ENCODE peak calls at places on chromosomes 13 and 19, in six cellular contexts. L is HFFc6, M is AG10803, B is upper lobe of left lung, I is WTC11, O is cardiac fibroblast. A is an unnamed sample.

GRCh38 chr13:81551036-81551435 is 1210.1 kb upstream of the SPRY2 start:
- DNase-seq in O (no peak), L (no peak), I (no peak), M (no peak), B (no peak), A (no peak)

GRCh38 chr13:48942131-48942530 is 33.6 kb upstream of the FNDC3A start:
- DNase-seq in B (no peak), L (peak), O (peak), I (no peak), M (peak), A (no peak)

GRCh38 chr13:98804336-98804855 is 51.9 kb upstream of the SLC15A1 start:
- DNase-seq in B (peak), I (no peak), L (no peak), O (no peak), M (no peak), A (no peak)

GRCh38 chr13:23735329-23735728 is 153.9 kb downstream of the MIPEP start:
- DNase-seq in O (no peak), L (no peak), B (no peak), M (no peak), I (no peak), A (no peak)

GRCh38 chr19:39240421-39240820 is 4.4 kb downstream of the IFNL3 start:
- DNase-seq in O (no peak), B (no peak), I (no peak), M (no peak), L (no peak), A (no peak)

GRCh38 chr13:80591978-80592377 is 251.1 kb upstream of the SPRY2 start:
- DNase-seq in O (no peak), B (no peak), I (no peak), L (no peak), M (no peak), A (no peak)

GRCh38 chr13:24353736-24354135 is 44.4 kb downstream of the C1QTNF9 start:
- DNase-seq in O (no peak), B (no peak), M (no peak), I (no peak), L (no peak), A (no peak)

GRCh38 chr13:51995677-51996551 is 15.3 kb downstream of the ATP7B start:
- DNase-seq in I (no peak), B (no peak), L (no peak), M (peak), O (peak), A (no peak)

GRCh38 chr13:98576215-98576945 is 527 bp downstream of the STK24 start:
- DNase-seq in M (peak), O (peak), L (no peak), B (peak), I (peak), A (no peak)

GRCh38 chr13:111855016-111855590 is 211.8 kb upstream of the SOX1 start:
- DNase-seq in M (no peak), I (no peak), B (no peak), O (no peak), L (no peak), A (no peak)

GRCh38 chr13:33743438-33744368 is 74.2 kb upstream of the RFC3 start:
- DNase-seq in O (no peak), L (no peak), I (no peak), M (no peak), B (no peak), A (no peak)

GRCh38 chr13:33119022-33119735 is 103.0 kb downstream of the KL start:
- DNase-seq in M (peak), I (no peak), L (peak), B (no peak), O (no peak), A (no peak)

GRCh38 chr13:36332986-36333385 is 13.2 kb downstream of the SPART start:
- DNase-seq in B (no peak), L (no peak), I (no peak), O (no peak), M (peak), A (no peak)

GRCh38 chr13:74092711-74093110 is 41.5 kb downstream of the KLF12 start:
- DNase-seq in M (no peak), B (no peak), I (no peak), L (no peak), O (no peak), A (no peak)

GRCh38 chr19:51357952-51358351 is 8.2 kb downstream of the ETFB start:
- DNase-seq in I (no peak), L (no peak), O (no peak), B (no peak), M (no peak), A (no peak)

GRCh38 chr19:27742041-27742440 is 1470.9 kb downstream of the UQCRFS1 start:
- DNase-seq in M (no peak), O (no peak), I (no peak), B (no peak), L (no peak), A (no peak)

GRCh38 chr19:48648134-48648533 is 2.1 kb upstream of the CA11 start:
- DNase-seq in M (no peak), L (no peak), I (no peak), O (no peak), B (no peak), A (no peak)

GRCh38 chr13:39888865-39889810 is 233.7 kb downstream of the COG6 start:
- DNase-seq in M (peak), B (no peak), L (no peak), I (no peak), O (peak), A (no peak)

GRCh38 chr19:28012361-28012760 is 1200.6 kb downstream of the UQCRFS1 start:
- DNase-seq in M (no peak), L (no peak), I (peak), O (no peak), B (no peak), A (no peak)

GRCh38 chr13:52141299-52141698 is 12.4 kb upstream of the NEK5 start:
- DNase-seq in L (no peak), O (peak), I (no peak), M (no peak), B (no peak), A (no peak)

GRCh38 chr13:114096811-114097503 is 35.5 kb downstream of the RASA3 start:
- DNase-seq in B (no peak), I (peak), L (no peak), O (no peak), M (no peak), A (no peak)

GRCh38 chr19:45211751-45212381 is 33.3 kb downstream of the BLOC1S3 start:
- DNase-seq in O (peak), I (no peak), M (no peak), B (peak), L (no peak), A (no peak)

GRCh38 chr19:8526345-8527062 is 12.5 kb upstream of the ZNF414 start:
- DNase-seq in L (peak), I (peak), M (peak), O (peak), B (peak), A (peak)

GRCh38 chr19:8530061-8530679 is 16.2 kb upstream of the ZNF414 start:
- DNase-seq in B (no peak), M (no peak), I (no peak), L (no peak), O (no peak), A (no peak)

GRCh38 chr19:8528500-8528899 is 14.5 kb upstream of the ZNF414 start:
- DNase-seq in O (no peak), M (no peak), L (no peak), I (no peak), B (no peak), A (no peak)

GRCh38 chr19:8529369-8530006 is 15.5 kb upstream of the ZNF414 start:
- DNase-seq in I (no peak), L (no peak), M (no peak), O (no peak), B (no peak), A (no peak)

DNA sequence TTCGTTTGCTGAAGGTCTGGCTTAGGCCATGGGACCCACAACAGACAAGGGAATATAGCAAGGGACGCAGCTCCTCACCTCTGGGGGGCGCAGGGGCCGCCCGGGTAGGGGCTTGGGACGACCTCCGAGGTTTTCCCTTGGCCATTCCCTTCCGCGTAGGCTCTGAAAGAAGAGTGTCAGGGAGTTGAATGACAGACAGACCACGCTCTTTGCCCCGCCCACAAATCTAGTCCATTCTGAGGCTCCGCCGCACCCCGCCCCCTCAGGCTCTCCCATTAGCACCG is 11.4 kb upstream of the ZNF414 start:
- DNase-seq in O (no peak), L (no peak), I (no peak), M (no peak), B (peak), A (no peak)
- TF ChIP-seq CTCF in O (no peak), L (peak), I (peak), M (peak), B (no peak), A (no peak)

GRCh38 chr19:53374743-53375142 is 9.2 kb downstream of the ZNF525 start:
- DNase-seq in I (no peak), B (no peak), M (no peak), L (no peak), O (no peak), A (no peak)

GRCh38 chr19:53374288-53374687 is 8.8 kb downstream of the ZNF525 start:
- DNase-seq in B (no peak), L (no peak), M (no peak), I (no peak), O (no peak), A (no peak)

GRCh38 chr19:53372196-53372595 is 6.7 kb downstream of the ZNF525 start:
- DNase-seq in B (no peak), I (no peak), O (no peak), L (no peak), M (no peak), A (no peak)
- TF ChIP-seq CTCF in B (no peak), I (no peak), O (no peak), L (no peak), M (no peak), A (no peak)

GRCh38 chr13:50081106-50081898 is 66.1 kb downstream of the KCNRG start:
- DNase-seq in B (peak), O (no peak), M (no peak), L (no peak), I (peak), A (no peak)
- TF ChIP-seq CTCF in B (no peak), O (peak), M (peak), L (peak), I (no peak), A (no peak)

DNA sequence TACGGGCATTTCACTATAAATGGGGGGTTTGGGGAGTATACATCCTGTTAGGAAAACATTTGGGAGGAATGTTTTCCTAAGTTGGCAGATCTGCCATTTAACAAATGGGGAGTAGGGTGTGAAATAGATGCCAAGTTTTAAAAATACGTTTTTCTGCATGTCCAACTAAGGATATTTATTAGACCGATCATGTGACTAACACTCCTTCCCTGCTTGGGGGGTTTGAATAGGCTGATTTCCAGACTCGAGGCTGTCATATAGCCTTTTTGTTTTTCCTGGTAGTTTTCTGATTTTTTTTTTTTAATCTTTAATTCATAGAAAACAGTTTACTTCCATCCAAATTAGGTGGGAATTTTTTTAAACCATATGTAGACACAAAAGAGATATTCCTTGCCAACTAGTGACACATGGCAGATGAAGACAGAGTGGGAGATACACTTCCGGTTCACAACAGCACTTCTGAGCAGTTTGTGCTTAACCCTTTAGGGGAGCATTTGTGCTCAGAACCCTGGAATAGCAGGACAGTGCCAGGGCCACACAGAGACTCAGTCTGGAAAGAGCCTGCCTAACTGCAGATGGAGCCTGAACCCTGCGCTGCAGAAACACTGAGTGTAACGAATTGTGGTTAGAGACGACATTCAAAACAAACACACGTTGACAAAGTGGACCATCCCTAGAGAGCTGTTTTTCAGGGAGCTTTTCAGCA is 5.6 kb upstream of the GATAD2A start:
- DNase-seq in I (no peak), B (no peak), L (no peak), O (peak), M (peak), A (no peak)
- TF ChIP-seq CTCF in I (no peak), B (no peak), L (no peak), O (no peak), M (no peak), A (no peak)

A was measured in thoracic aorta.